ENCODE peak calls at places on chromosome 15, in eight cellular contexts. S is Caco-2, W is PC-9, F is tibial nerve, A is hepatocyte, Z is pancreas, V is body of pancreas, G is fibroblast of lung. X is an unnamed sample.

GRCh38 chr15:44490628-44491027 is 46.3 kb upstream of the EIF3J start:
- DNase-seq in S (no peak), W (no peak), F (no peak), A (no peak), Z (no peak), V (no peak), G (no peak), X (no peak)

GRCh38 chr15:98866503-98866902 is 141.1 kb downstream of the PGPEP1L start:
- DNase-seq in S (no peak), W (no peak), F (no peak), A (no peak), Z (no peak), V (no peak), G (peak; percentile 81), X (no peak)

GRCh38 chr15:68552773-68553172 is 26.0 kb upstream of the CORO2B start:
- DNase-seq in S (no peak), W (no peak), F (no peak), A (no peak), Z (no peak), V (no peak), G (no peak), X (no peak)

GRCh38 chr15:60471314-60471713 is 7.6 kb downstream of the ICE2 start:
- DNase-seq in S (no peak), W (no peak), F (no peak), A (no peak), Z (no peak), V (no peak), G (no peak), X (no peak)

GRCh38 chr15:75723847-75724660 is 11.4 kb upstream of the CSPG4 start:
- DNase-seq in S (peak; percentile 80), W (no peak), F (peak; percentile 86), A (peak; percentile 98), Z (peak; percentile 79), V (peak; percentile 86), G (peak; percentile 94), X (no peak)

GRCh38 chr15:89401636-89402252 is 67.1 kb upstream of the POLG start:
- DNase-seq in S (no peak), W (no peak), F (no peak), A (no peak), Z (no peak), V (no peak), G (peak; percentile 52), X (no peak)

GRCh38 chr15:92818658-92819311 is 81.3 kb upstream of the CHD2 start:
- DNase-seq in S (no peak), W (no peak), F (no peak), A (no peak), Z (no peak), V (no peak), G (no peak), X (no peak)

GRCh38 chr15:63306480-63307073 is 29.2 kb downstream of the APH1B start:
- DNase-seq in S (no peak), W (no peak), F (no peak), A (no peak), Z (peak; percentile 35), V (peak; percentile 55), G (no peak), X (no peak)

GRCh38 chr15:58201536-58201935 is 63.4 kb downstream of the AQP9 start:
- DNase-seq in S (no peak), W (no peak), F (no peak), A (no peak), Z (no peak), V (no peak), G (peak; percentile 83), X (no peak)

GRCh38 chr15:62362144-62362543 is 197.1 kb upstream of the C2CD4B start:
- DNase-seq in S (no peak), W (no peak), F (no peak), A (no peak), Z (no peak), V (no peak), G (no peak), X (no peak)

GRCh38 chr15:90364251-90364650 is 12.2 kb downstream of the ZNF774 start:
- DNase-seq in S (no peak), W (peak; percentile 72), F (no peak), A (no peak), Z (no peak), V (no peak), G (peak; percentile 32), X (no peak)

GRCh38 chr15:54094661-54095060 is 116.4 kb downstream of the UNC13C start:
- DNase-seq in S (no peak), W (no peak), F (no peak), A (no peak), Z (no peak), V (no peak), G (no peak), X (no peak)

GRCh38 chr15:39919740-39920509 is at the start of gene GPR176:
- DNase-seq in S (peak; percentile 40), W (no peak), F (no peak), A (peak; percentile 52), Z (no peak), V (peak; percentile 19), G (peak; percentile 84), X (peak; percentile 28)

GRCh38 chr15:60651734-60652141 is 172.8 kb upstream of the ICE2 start:
- DNase-seq in S (no peak), W (no peak), F (no peak), A (no peak), Z (no peak), V (no peak), G (no peak), X (no peak)

GRCh38 chr15:98616397-98616796 is 31.9 kb upstream of the IGF1R start:
- DNase-seq in S (no peak), W (no peak), F (no peak), A (no peak), Z (no peak), V (no peak), G (no peak), X (no peak)

GRCh38 chr15:68655686-68656437 is 77.1 kb downstream of the CORO2B start:
- DNase-seq in S (no peak), W (no peak), F (no peak), A (no peak), Z (no peak), V (no peak), G (no peak), X (no peak)

GRCh38 chr15:64842986-64843561 is 1.4 kb downstream of the PLEKHO2 start:
- DNase-seq in S (no peak), W (no peak), F (peak; percentile 64), A (no peak), Z (no peak), V (peak; percentile 39), G (peak; percentile 64), X (no peak)

GRCh38 chr15:68791431-68792283 is 29.0 kb downstream of the ANP32A start:
- DNase-seq in S (no peak), W (no peak), F (no peak), A (no peak), Z (no peak), V (no peak), G (no peak), X (peak; percentile 79)

DNA sequence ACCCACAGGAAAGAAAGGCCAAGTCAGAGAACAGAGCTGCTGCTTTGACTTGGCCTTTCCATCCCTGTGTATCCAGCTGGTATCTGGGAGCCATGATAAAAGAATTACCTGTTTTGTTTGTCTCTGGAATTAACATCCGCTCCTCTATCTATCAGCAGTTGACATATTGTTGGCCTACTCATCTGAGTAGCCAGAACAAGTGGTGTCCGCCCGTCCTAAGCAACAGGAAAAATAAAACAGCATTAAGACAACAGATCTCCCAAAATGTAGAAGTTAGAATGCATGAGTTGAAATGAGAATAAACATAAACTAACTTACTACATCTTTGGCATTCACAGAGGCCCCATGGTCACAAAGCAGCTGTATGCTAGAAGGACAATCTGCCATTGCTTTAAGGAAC is 75.9 kb downstream of the UACA start:
- DNase-seq in S (no peak), W (no peak), F (no peak), A (no peak), Z (no peak), V (no peak), G (no peak), X (no peak)
- H3K4me1 ChIP-seq in S (peaks cover 25% of the 10 kb centered on the region), W (peaks cover 11% of the 10 kb centered on the region), F (no peaks in the 10 kb centered on the region), A (peaks cover 4% of the 10 kb centered on the region), Z (no peaks in the 10 kb centered on the region), V (peaks cover 8% of the 10 kb centered on the region), G (peaks cover 2% of the 10 kb centered on the region), X (no peaks in the 10 kb centered on the region)

GRCh38 chr15:79058260-79058850 is 32.2 kb downstream of the RASGRF1 start:
- DNase-seq in S (no peak), W (no peak), F (no peak), A (no peak), Z (no peak), V (no peak), G (no peak), X (no peak)
- H3K4me3 ChIP-seq in S (no peak overlapping the region), W (no peak overlapping the region), F (no peak overlapping the region), A (no peak overlapping the region), Z (no peak overlapping the region), V (no peak overlapping the region), G (no peak overlapping the region), X (no peak overlapping the region)

GRCh38 chr15:101168463-101168824 is 83.4 kb downstream of the CHSY1 start:
- DNase-seq in S (no peak), W (no peak), F (no peak), A (no peak), Z (peak; percentile 32), V (peak; percentile 62), G (no peak), X (no peak)
- H3K4me1 ChIP-seq in S (no peaks in the 10 kb centered on the region), W (peaks cover 11% of the 10 kb centered on the region), F (peaks cover 4% of the 10 kb centered on the region), A (peaks cover 10% of the 10 kb centered on the region), Z (no peaks in the 10 kb centered on the region), V (peaks cover 13% of the 10 kb centered on the region), G (peaks cover 37% of the 10 kb centered on the region), X (peaks cover 17% of the 10 kb centered on the region)

GRCh38 chr15:82044373-82045178 is 1.2 kb downstream of the MEX3B start:
- DNase-seq in S (no peak), W (no peak), F (peak; percentile 15), A (peak; percentile 73), Z (peak; percentile 4), V (peak; percentile 13), G (peak; percentile 77), X (peak; percentile 6)

GRCh38 chr15:82043726-82044372 is 2.0 kb downstream of the MEX3B start:
- DNase-seq in S (no peak), W (no peak), F (no peak), A (no peak), Z (no peak), V (no peak), G (no peak), X (no peak)

GRCh38 chr15:82046668-82047492 is 1.1 kb upstream of the MEX3B start:
- DNase-seq in S (peak; percentile 77), W (peak; percentile 35), F (peak; percentile 71), A (peak; percentile 95), Z (peak; percentile 84), V (peak; percentile 87), G (peak; percentile 92), X (peak; percentile 65)

GRCh38 chr15:82045892-82046667 is at the start of gene MEX3B:
- DNase-seq in S (peak; percentile 88), W (peak; percentile 46), F (peak; percentile 86), A (peak; percentile 95), Z (peak; percentile 89), V (peak; percentile 90), G (peak; percentile 98), X (peak; percentile 78)

DNA sequence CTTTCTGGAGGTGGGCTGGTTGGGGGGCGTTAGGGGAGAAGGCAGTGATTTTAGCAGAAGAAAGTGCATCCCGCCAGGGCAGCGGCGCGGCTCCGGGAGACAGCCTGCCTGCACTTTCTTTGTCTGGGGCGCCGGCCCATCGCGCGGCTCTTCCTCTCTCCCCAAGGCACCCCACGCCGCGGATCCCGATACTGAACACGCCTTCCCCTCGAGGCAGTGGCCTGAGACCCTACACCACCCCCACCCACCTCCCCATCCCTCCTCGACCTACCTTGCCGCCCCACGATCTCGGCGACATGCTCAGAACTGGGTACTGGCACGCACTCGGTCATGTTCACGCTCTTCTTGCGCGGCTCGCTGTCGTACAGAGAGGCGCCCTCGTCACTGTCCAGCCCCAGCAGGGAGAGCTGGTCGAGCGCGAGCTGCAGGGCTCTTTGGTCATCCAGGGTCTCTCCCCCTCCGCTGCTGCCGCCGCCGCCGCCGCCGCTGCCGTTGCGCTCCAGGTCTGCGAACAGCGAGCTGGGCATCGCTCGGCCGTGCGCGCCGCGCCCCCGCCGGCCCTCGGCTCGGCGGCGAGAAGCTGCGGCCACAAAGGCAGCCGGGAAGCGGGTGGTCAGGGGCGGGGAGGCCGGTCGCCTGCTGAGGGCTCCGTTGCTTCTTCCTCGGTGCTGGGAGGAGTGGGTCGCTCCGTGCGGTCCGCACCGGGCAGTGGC is 483 bp downstream of the MEX3B start:
- DNase-seq in S (no peak), W (no peak), F (peak; percentile 22), A (peak; percentile 55), Z (peak; percentile 7), V (peak; percentile 28), G (peak; percentile 53), X (no peak)
- H3K4me3 ChIP-seq in S (peak overlapping the region; percentile 75), W (peak overlapping the region; percentile 36), F (peak overlapping the region; percentile 76), A (peak overlapping the region; percentile 80), Z (peak overlapping the region; percentile 39), V (peak overlapping the region; percentile 49), G (peak overlapping the region; percentile 72), X (peak overlapping the region; percentile 50)

X was measured in CD8-positive, alpha-beta memory T cell.